ENCODE peak calls at places on chromosome 12, in four cellular contexts. P, S, X and D are unnamed samples.

GRCh38 chr12:124094733-124095132 is 121.7 kb downstream of the ZNF664 start:
- DNase-seq in P (no peak), S (no peak), X (no peak), D (no peak)

GRCh38 chr12:6603095-6603567 is 4.0 kb downstream of the CHD4 start:
- DNase-seq in S (peak; percentile 24), X (peak; percentile 33), P (no peak), D (no peak)

GRCh38 chr12:55142896-55143870 is 17.0 kb downstream of the OR9K2 start:
- DNase-seq in S (peak; percentile 11), X (peak; percentile 34), P (peak; percentile 40), D (no peak)

GRCh38 chr12:104288635-104289258 is 14.8 kb upstream of the EID3 start:
- DNase-seq in P (peak; percentile 93), X (peak; percentile 82), S (peak; percentile 80), D (peak; percentile 86)

GRCh38 chr12:24534632-24535031 is 414.3 kb downstream of the BCAT1 start:
- DNase-seq in X (no peak), S (peak; percentile 9), P (no peak), D (no peak)

GRCh38 chr12:75965661-75966060 is 65.9 kb downstream of the PHLDA1 start:
- DNase-seq in X (no peak), S (no peak), P (no peak), D (no peak)

GRCh38 chr12:4645023-4645422 is 3.8 kb downstream of the AKAP3 start:
- DNase-seq in P (no peak), S (no peak), X (no peak), D (no peak)

GRCh38 chr12:120223458-120224303 is 22.8 kb upstream of the RPLP0 start:
- DNase-seq in P (no peak), X (no peak), S (no peak), D (no peak)

GRCh38 chr12:124764451-124764850 is 99.2 kb downstream of the SCARB1 start:
- DNase-seq in S (no peak), X (no peak), P (no peak), D (no peak)

GRCh38 chr12:124884587-124885438 is 21.1 kb upstream of the SCARB1 start:
- DNase-seq in X (no peak), S (peak; percentile 75), P (peak; percentile 84), D (peak; percentile 57)

GRCh38 chr12:12534134-12534866 is 28.4 kb downstream of the DUSP16 start:
- DNase-seq in X (no peak), P (peak; percentile 19), S (no peak), D (no peak)
- H3K27ac ChIP-seq in X (peak overlapping the region; percentile 82), P (peak overlapping the region; percentile 10), S (peak overlapping the region; percentile 68), D (peak overlapping the region; percentile 66)

GRCh38 chr12:8696402-8697100 is 1.2 kb upstream of the RIMKLB start:
- DNase-seq in P (no peak), X (no peak), S (no peak), D (no peak)

GRCh38 chr12:8698830-8699330 is 1.1 kb downstream of the RIMKLB start:
- DNase-seq in P (no peak), S (no peak), X (no peak), D (no peak)

GRCh38 chr12:8697120-8697475 is 693 bp upstream of the RIMKLB start:
- DNase-seq in P (no peak), S (peak; percentile 29), X (no peak), D (no peak)

GRCh38 chr12:8698132-8698829 is 490 bp downstream of the RIMKLB start:
- DNase-seq in X (peak; percentile 51), S (peak; percentile 71), P (no peak), D (peak; percentile 81)

GRCh38 chr12:8697476-8698131 is at the start of gene RIMKLB:
- DNase-seq in X (peak; percentile 71), S (peak; percentile 81), P (no peak), D (peak; percentile 90)
- H3K4me1 ChIP-seq in X (peaks cover 19% of the 10 kb centered on the region), S (peaks cover 52% of the 10 kb centered on the region), P (peaks cover 8% of the 10 kb centered on the region), D (peaks cover 47% of the 10 kb centered on the region)

GRCh38 chr12:9646794-9647622 is 22.5 kb upstream of the CLEC2D start:
- DNase-seq in P (no peak), S (no peak), X (no peak), D (no peak)

GRCh38 chr12:9648701-9649531 is 20.6 kb upstream of the CLEC2D start:
- DNase-seq in S (no peak), X (no peak), P (no peak), D (no peak)

GRCh38 chr12:9651265-9651729 is 18.2 kb upstream of the CLEC2D start:
- DNase-seq in X (no peak), S (no peak), P (no peak), D (no peak)

GRCh38 chr12:9647825-9648700 is 21.4 kb upstream of the CLEC2D start:
- DNase-seq in P (peak; percentile 74), X (peak; percentile 66), S (peak; percentile 82), D (peak; percentile 87)

GRCh38 chr12:9649532-9649940 is 20.0 kb upstream of the CLEC2D start:
- DNase-seq in X (no peak), P (no peak), S (no peak), D (no peak)
- H3K27ac ChIP-seq in X (no peak overlapping the region), P (peak overlapping the region; percentile 82), S (peak overlapping the region; percentile 42), D (peak overlapping the region; percentile 93)

DNA sequence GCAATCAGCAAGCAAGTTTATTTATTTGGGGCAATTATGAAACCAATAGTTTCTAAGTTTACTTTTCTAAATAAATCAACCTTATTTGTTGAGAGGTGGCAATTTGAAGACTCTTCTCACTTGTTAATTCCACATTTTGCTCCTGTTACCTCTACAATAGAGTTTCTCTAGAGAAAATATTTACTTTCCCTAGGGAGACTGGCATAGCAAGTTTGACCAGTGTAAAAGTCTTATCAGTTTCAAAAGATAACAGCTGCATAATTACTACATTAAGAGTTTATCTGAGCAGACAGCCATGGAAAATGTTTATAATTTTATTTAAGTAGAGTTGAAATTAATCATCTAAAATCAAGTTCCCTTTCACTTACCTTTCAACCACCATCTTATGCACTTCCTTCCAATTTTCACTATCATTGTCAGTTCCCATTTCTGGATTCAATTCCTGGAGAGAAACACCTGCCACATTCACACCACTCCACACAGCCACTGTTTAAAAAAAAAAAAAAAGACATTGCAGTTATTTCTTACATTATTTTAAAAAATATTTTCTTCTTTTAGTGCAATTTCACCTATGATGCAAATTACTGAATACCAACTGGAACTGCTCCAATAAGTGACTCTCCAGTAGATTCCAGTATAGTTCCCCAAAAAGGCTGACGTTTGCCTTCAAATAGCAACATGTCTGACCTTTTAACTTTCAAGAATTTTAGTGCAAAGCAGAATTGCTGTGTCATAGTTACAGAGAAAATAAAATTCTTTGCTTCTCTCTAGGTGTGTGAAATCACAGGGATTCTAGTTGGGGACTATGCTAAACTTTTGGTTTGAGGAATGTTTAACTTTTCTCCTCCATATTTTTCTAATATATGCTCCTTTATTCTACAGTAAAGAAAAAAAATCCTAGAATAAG is 19.4 kb downstream of the LDHB start:
- DNase-seq in S (no peak), X (no peak), P (no peak), D (no peak)
- H3K4me1 ChIP-seq in S (peaks cover 4% of the 10 kb centered on the region), X (peaks cover 62% of the 10 kb centered on the region), P (no peaks in the 10 kb centered on the region), D (peaks cover 17% of the 10 kb centered on the region)

DNA sequence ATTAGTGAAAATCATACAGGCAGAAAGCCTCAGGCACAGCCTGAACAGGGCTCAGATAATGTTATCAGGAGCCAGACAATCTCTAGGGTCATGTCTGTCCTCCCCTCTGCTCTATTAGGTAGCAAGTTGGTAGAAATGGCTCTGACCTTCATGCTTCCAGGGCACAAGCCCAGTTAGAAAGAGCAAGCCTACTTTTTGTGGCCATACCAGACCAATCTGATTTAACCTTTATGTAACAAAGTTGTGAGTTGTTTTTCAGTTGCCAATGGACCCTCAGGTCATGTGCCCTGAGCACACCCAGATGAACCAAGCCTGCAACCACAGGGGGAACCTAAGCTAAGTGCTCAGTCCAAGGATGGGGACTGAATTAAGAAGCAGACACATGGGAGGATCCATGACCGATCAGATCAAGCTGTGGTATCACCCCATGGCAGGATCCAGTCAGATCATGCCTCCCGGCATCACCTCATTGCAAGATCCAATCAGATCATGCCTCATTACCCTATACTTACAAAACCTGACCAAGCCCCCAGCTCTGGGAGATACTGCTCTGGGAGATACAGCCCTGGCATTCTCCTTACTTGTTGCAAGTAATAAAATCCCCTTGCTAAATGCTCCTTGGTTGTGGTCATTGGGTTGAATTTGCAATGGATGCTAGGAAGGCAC is 18.8 kb upstream of the HIGD1C start:
- DNase-seq in P (peak; percentile 70), S (no peak), X (no peak), D (no peak)
- H3K27ac ChIP-seq in P (peak overlapping the region; percentile 93), S (peak overlapping the region; percentile 95), X (peak overlapping the region; percentile 29), D (peak overlapping the region; percentile 70)

DNA sequence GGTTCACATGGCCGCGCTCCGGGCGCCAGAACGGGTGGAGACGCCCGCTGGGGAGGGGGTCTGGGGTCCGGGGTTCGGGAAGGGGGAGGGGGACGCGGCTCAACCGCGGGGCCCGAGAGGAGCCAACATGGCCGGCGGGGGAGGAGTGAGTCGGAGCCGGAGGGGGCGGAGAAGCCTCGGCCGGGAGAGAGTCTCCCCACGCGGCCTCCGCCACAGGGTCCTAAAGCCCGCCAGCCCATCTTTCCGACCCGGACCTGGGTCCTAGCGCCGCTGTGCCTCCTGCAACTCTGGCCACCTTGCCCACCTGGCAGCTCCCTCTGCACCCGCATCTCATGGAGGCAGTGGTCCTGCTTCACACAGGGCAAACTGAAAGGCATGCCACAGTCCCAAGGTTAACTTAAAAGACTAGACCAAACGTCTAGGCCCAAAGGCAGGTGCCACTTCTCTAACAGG is at the start of gene BAZ2A:
- DNase-seq in X (peak; percentile 86), S (peak; percentile 90), P (peak; percentile 64), D (peak; percentile 93)
- H3K4me1 ChIP-seq in X (peaks cover 53% of the 10 kb centered on the region), S (peaks cover 55% of the 10 kb centered on the region), P (peaks cover 68% of the 10 kb centered on the region), D (peaks cover 65% of the 10 kb centered on the region)

GRCh38 chr12:116790066-116790465 is 52.0 kb downstream of the RNFT2 start:
- DNase-seq in X (no peak), P (no peak), S (no peak), D (no peak)
- H3K27ac ChIP-seq in X (no peak overlapping the region), P (no peak overlapping the region), S (no peak overlapping the region), D (no peak overlapping the region)

GRCh38 chr12:49582201-49582600 is 14.3 kb upstream of the MCRS1 start:
- DNase-seq in P (no peak), S (no peak), X (no peak), D (no peak)
- H3K4me1 ChIP-seq in P (peaks cover 25% of the 10 kb centered on the region), S (peaks cover 22% of the 10 kb centered on the region), X (peaks cover 11% of the 10 kb centered on the region), D (peaks cover 6% of the 10 kb centered on the region)

DNA sequence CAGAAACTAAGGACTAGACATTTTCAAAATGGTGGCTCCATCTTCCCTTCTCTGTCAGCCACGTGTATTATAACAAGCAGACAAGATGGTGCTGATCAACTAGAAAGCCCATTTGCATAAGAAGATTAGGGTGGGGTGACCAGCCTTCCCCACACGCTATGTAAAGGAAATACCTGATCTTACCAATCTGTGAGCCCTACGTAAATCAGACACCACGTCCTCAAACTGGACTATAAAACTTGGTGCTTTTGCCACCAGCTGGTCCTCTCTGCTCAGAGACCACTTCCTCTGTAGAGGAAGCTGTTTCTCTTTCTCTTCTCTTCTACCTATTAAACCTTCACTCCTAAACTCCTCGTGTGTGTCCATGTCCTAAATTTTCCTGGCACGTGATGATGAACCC is 101.1 kb upstream of the PLEKHG7 start:
- DNase-seq in X (no peak), P (no peak), S (no peak), D (no peak)
- H3K27ac ChIP-seq in X (no peak overlapping the region), P (no peak overlapping the region), S (no peak overlapping the region), D (no peak overlapping the region)

GRCh38 chr12:48862691-48863090 is 3.0 kb downstream of the RND1 start:
- DNase-seq in P (no peak), S (no peak), X (no peak), D (no peak)
- H3K4me1 ChIP-seq in P (peaks cover 43% of the 10 kb centered on the region), S (peaks cover 25% of the 10 kb centered on the region), X (peaks cover 19% of the 10 kb centered on the region), D (peaks cover 22% of the 10 kb centered on the region)